ENCODE peak calls at places on chromosomes 2 and 18, in six cellular contexts. E, F, U, X, L and C are unnamed samples. For H3K27me3, the result is how much of the 10 kb centered on the place peaks cover.

GRCh38 chr2:8412586-8412985 is 269.3 kb upstream of the ID2 start:
- DNase-seq in U (no peak), E (no peak), L (no peak), X (peak), F (no peak), C (no peak)

GRCh38 chr2:148899638-148900318 is 24.8 kb downstream of the KIF5C start:
- DNase-seq in U (no peak), E (no peak), F (no peak), X (no peak), L (no peak), C (no peak)

GRCh38 chr2:96926236-96926635 is 56.4 kb upstream of the SEMA4C start:
- DNase-seq in E (no peak), X (no peak), F (no peak), L (no peak), U (no peak), C (no peak)

GRCh38 chr2:67724261-67724660 is 327.1 kb downstream of the ETAA1 start:
- DNase-seq in E (no peak), F (no peak), U (no peak), L (no peak), X (no peak), C (no peak)

GRCh38 chr2:190205643-190206042 is 114.0 kb downstream of the HIBCH start:
- DNase-seq in X (peak), E (no peak), L (no peak), F (peak), U (no peak), C (no peak)

GRCh38 chr2:188176626-188177025 is 115.0 kb upstream of the GULP1 start:
- DNase-seq in E (no peak), X (no peak), L (no peak), U (no peak), F (no peak), C (no peak)

GRCh38 chr18:54254265-54254758 is 15.0 kb upstream of the POLI start:
- DNase-seq in L (no peak), X (peak), U (no peak), F (peak), E (no peak), C (no peak)

GRCh38 chr2:3426615-3427014 is 47.1 kb downstream of the TRAPPC12 start:
- DNase-seq in E (no peak), U (no peak), L (no peak), F (no peak), X (no peak), C (no peak)

GRCh38 chr2:38377501-38378258 is 607 bp upstream of the ATL2 start:
- DNase-seq in E (no peak), X (peak), L (no peak), U (no peak), F (peak), C (no peak)

GRCh38 chr2:110858135-110858737 is 125.9 kb downstream of the ACOXL start:
- DNase-seq in X (no peak), E (peak), L (peak), F (no peak), U (peak), C (no peak)

GRCh38 chr2:144990661-144991060 is 470.7 kb upstream of the ZEB2 start:
- DNase-seq in U (no peak), F (no peak), L (no peak), X (no peak), E (no peak), C (no peak)
- H3K27me3 ChIP-seq in U (under half), F (under half), L (under half), X (under half), E (under half), C (under half)

GRCh38 chr18:47417807-47418206 is 166.3 kb upstream of the SKOR2 start:
- DNase-seq in X (no peak), E (no peak), U (no peak), F (no peak), L (no peak), C (no peak)
- H3K27me3 ChIP-seq in X (under half), E (under half), U (under half), F (under half), L (under half), C (under half)

GRCh38 chr2:1455466-1455865 is 42.2 kb downstream of the TPO start:
- DNase-seq in E (no peak), L (no peak), F (peak), U (no peak), X (peak), C (no peak)
- H3K27me3 ChIP-seq in E (under half), L (under half), F (under half), U (under half), X (under half), C (under half)

GRCh38 chr2:215435261-215435808 is 533 bp downstream of the FN1 start:
- DNase-seq in L (no peak), U (peak), E (peak), X (peak), F (no peak), C (peak)
- H3K27me3 ChIP-seq in L (under half), U (under half), E (under half), X (under half), F (under half), C (under half)

GRCh38 chr2:44930274-44930826 is 11.2 kb upstream of the SIX3 start:
- DNase-seq in F (no peak), U (no peak), X (no peak), E (no peak), L (no peak), C (no peak)
- H3K27me3 ChIP-seq in F (half or more), U (half or more), X (half or more), E (under half), L (under half), C (under half)